ENCODE peak calls at places on chromosomes 7 and 10, in six cellular contexts. F is stimulated activated CD4-positive, alpha-beta T cell treated with anti-CD3 and anti-CD28 coated beads, Interleukin-1b, Interleukin-23, amount 100 ng/mL, for 4 hours; D is NCI-H345; O is cardiac septum; P is hippocampal formation; H is CD8-positive, alpha-beta memory T cell. T is an unnamed sample.

GRCh38 chr7:127417346-127417745 is 24.8 kb upstream of the ZNF800 start:
- DNase-seq in F (no peak), P (no peak), D (no peak), H (no peak), O (no peak), T (no peak)

GRCh38 chr10:84344560-84344959 is 16.2 kb downstream of the CCSER2 start:
- DNase-seq in F (no peak), P (no peak), O (no peak), D (no peak), H (no peak), T (no peak)

GRCh38 chr7:132134814-132135445 is 441.3 kb downstream of the PLXNA4 start:
- DNase-seq in H (no peak), P (no peak), D (no peak), O (no peak), F (no peak), T (no peak)

GRCh38 chr10:100724531-100725027 is 20.8 kb upstream of the PAX2 start:
- DNase-seq in H (no peak), O (peak), F (no peak), P (no peak), D (no peak), T (no peak)

GRCh38 chr7:106572394-106573124 is 88.4 kb downstream of the CCDC71L start:
- DNase-seq in O (no peak), P (no peak), F (no peak), D (no peak), H (no peak), T (no peak)

GRCh38 chr10:88039496-88040200 is 176.2 kb downstream of the PTEN start:
- DNase-seq in F (no peak), P (no peak), D (no peak), H (no peak), O (no peak), T (no peak)

GRCh38 chr7:107718456-107719193 is 25.3 kb upstream of the CBLL1 start:
- DNase-seq in P (no peak), F (no peak), H (no peak), O (no peak), D (no peak), T (no peak)

GRCh38 chr10:35355971-35356724 is 19.8 kb downstream of the CCNY start:
- DNase-seq in D (no peak), F (no peak), P (no peak), H (no peak), O (no peak), T (no peak)

GRCh38 chr7:142585425-142585824 is 163.8 kb upstream of the PRSS1 start:
- DNase-seq in H (no peak), F (no peak), D (no peak), O (no peak), P (no peak), T (no peak)

GRCh38 chr10:11761431-11761830 is 19.2 kb downstream of the ECHDC3 start:
- DNase-seq in D (no peak), F (no peak), O (no peak), H (no peak), P (no peak), T (no peak)

GRCh38 chr10:114518401-114519305 is 114.4 kb upstream of the AFAP1L2 start:
- DNase-seq in P (no peak), D (peak), O (no peak), F (no peak), H (no peak), T (no peak)

GRCh38 chr10:112615269-112615668 is 168.3 kb downstream of the VTI1A start:
- DNase-seq in H (no peak), D (no peak), P (no peak), F (no peak), O (no peak), T (no peak)

GRCh38 chr7:22549051-22549450 is 49.1 kb upstream of the STEAP1B start:
- DNase-seq in P (no peak), F (no peak), D (no peak), H (no peak), O (no peak), T (no peak)

GRCh38 chr10:65891073-65891981 is 1034.5 kb upstream of the LRRTM3 start:
- DNase-seq in H (no peak), F (no peak), D (no peak), P (no peak), O (no peak), T (no peak)

GRCh38 chr7:135158874-135159273 is 11.0 kb downstream of the TMEM140 start:
- DNase-seq in O (no peak), D (no peak), H (no peak), F (no peak), P (no peak), T (no peak)

T was measured in astrocyte of the cerebellum.